ENCODE peak calls at places on chromosomes 16 and 17, in five cellular contexts. Y, Z, O, S and R are unnamed samples. For H3K36me3, the result is how much of the 10 kb centered on the place peaks cover.

GRCh38 chr17:20216154-20216815 is 207.1 kb downstream of the SPECC1 start:
- DNase-seq in S (no peak), O (no peak), Y (no peak), Z (no peak), R (no peak)

GRCh38 chr17:27280527-27280926 is 13.4 kb upstream of the WSB1 start:
- DNase-seq in Y (no peak), O (no peak), S (no peak), Z (no peak), R (no peak)

GRCh38 chr17:8225813-8226535 is 15.6 kb upstream of the AURKB start:
- DNase-seq in O (peak), S (peak), Y (peak), Z (peak), R (no peak)

GRCh38 chr16:12754824-12755543 is 48.7 kb downstream of the CPPED1 start:
- DNase-seq in O (no peak), S (no peak), Z (no peak), Y (no peak), R (no peak)

GRCh38 chr17:45146166-45146565 is 2.1 kb upstream of the HEXIM1 start:
- DNase-seq in O (no peak), Y (no peak), Z (peak), S (no peak), R (no peak)

GRCh38 chr17:2064980-2065785 is 10.3 kb downstream of the HIC1 start:
- DNase-seq in Z (peak), Y (no peak), S (peak), O (no peak), R (no peak)

GRCh38 chr16:54588026-54588425 is 301.4 kb upstream of the IRX3 start:
- DNase-seq in Z (no peak), S (no peak), O (no peak), Y (no peak), R (peak)

GRCh38 chr16:96935-97381 is 18.9 kb downstream of the MPG start:
- DNase-seq in Z (peak), O (peak), S (peak), Y (peak), R (peak)

GRCh38 chr16:66416981-66417700 is 10.0 kb upstream of the BEAN1 start:
- DNase-seq in S (no peak), Z (no peak), Y (no peak), O (no peak), R (no peak)

GRCh38 chr17:31493656-31494155 is 102.2 kb downstream of the RAB11FIP4 start:
- DNase-seq in Z (no peak), Y (no peak), S (no peak), O (no peak), R (no peak)

GRCh38 chr17:49687878-49688491 is 10.1 kb upstream of the SPOP start:
- DNase-seq in Z (no peak), O (no peak), S (no peak), Y (no peak), R (no peak)

GRCh38 chr16:67397451-67397801 is 4.1 kb upstream of the TPPP3 start:
- DNase-seq in S (no peak), O (no peak), Z (no peak), Y (no peak), R (no peak)

GRCh38 chr17:48732688-48733629 is 4.4 kb upstream of the HOXB13 start:
- DNase-seq in Z (no peak), O (no peak), S (no peak), Y (no peak), R (no peak)

GRCh38 chr17:18356624-18357023 is 6.7 kb downstream of the SHMT1 start:
- DNase-seq in Z (peak), Y (no peak), S (peak), O (no peak), R (no peak)

GRCh38 chr16:15874745-15875314 is 13.6 kb downstream of the CEP20 start:
- DNase-seq in S (peak), O (peak), Y (peak), Z (peak), R (no peak)

GRCh38 chr17:78933025-78933958 is 8.1 kb upstream of the TIMP2 start:
- DNase-seq in Y (peak), Z (peak), S (peak), O (peak), R (no peak)

GRCh38 chr17:63694229-63694973 is 5.5 kb downstream of the LIMD2 start:
- DNase-seq in S (no peak), Y (no peak), O (no peak), Z (no peak), R (no peak)

GRCh38 chr16:71214771-71215381 is 15.6 kb downstream of the HYDIN start:
- DNase-seq in S (no peak), Y (no peak), O (no peak), Z (no peak), R (no peak)

GRCh38 chr16:86299882-86300490 is 210.3 kb upstream of the FOXF1 start:
- DNase-seq in Z (no peak), S (no peak), O (no peak), Y (no peak), R (no peak)

GRCh38 chr16:84461504-84462295 is 42.8 kb downstream of the MEAK7 start:
- DNase-seq in O (no peak), S (no peak), Z (no peak), Y (no peak), R (no peak)

GRCh38 chr16:88569614-88569984 is 604 bp upstream of the ZC3H18 start:
- DNase-seq in O (no peak), Y (no peak), S (no peak), Z (no peak), R (no peak)

GRCh38 chr17:58331815-58332719 is 3.5 kb upstream of the TSPOAP1 start:
- DNase-seq in O (peak), Z (peak), Y (peak), S (no peak), R (no peak)

GRCh38 chr17:82830249-82830661 is 9.6 kb downstream of the ZNF750 start:
- DNase-seq in S (peak), O (no peak), Z (no peak), Y (no peak), R (no peak)

GRCh38 chr17:3385869-3386816 is at the start of gene OR3A2:
- DNase-seq in S (no peak), O (no peak), Z (no peak), Y (no peak), R (no peak)

GRCh38 chr16:1297413-1297773 is 12.0 kb upstream of the UBE2I start:
- DNase-seq in O (no peak), S (no peak), Y (no peak), Z (no peak), R (no peak)

GRCh38 chr17:47731396-47731795 is 1.6 kb upstream of the TBX21 start:
- DNase-seq in S (no peak), O (no peak), Z (no peak), Y (no peak), R (no peak)

GRCh38 chr17:10612957-10613744 is 44.0 kb downstream of the MYH3 start:
- DNase-seq in Z (no peak), Y (no peak), S (no peak), O (no peak), R (no peak)

GRCh38 chr17:10857976-10858375 is 20.1 kb upstream of the PIRT start:
- DNase-seq in O (no peak), Z (no peak), S (no peak), Y (no peak), R (no peak)

GRCh38 chr17:67725232-67726206 is 7.8 kb downstream of the NOL11 start:
- DNase-seq in O (no peak), Y (no peak), S (no peak), Z (no peak), R (no peak)
- H3K36me3 ChIP-seq in O (half or more), Y (half or more), S (under half), Z (half or more), R (half or more)

DNA sequence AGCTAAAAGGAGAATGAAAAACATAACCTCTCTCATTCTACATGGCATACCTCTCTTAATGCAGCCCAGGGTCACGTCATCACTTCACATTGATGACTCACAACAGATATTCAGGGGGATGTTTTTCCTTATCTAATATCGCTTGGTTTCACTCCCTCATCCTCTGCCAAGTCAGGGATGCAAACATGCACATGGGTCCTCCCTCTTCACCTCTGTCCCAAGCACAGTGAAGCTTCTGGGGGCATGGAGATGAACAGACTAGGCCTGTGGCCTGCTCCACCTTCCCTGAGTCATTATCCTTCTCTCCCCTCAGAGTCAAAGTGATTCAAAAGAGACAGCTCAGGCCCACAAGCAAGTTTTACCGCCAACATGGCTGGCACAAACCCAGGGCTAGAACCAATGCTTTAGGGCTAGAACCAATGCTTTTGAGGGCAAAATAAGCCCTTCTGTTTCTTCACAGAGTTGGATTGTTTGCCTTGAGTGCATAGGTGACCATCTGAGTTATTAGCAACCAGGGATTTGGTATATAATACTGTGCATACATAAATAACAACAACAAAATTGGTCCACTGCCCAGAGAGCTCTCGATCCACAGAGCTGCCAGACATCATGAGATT is 2.2 kb upstream of the MT2A start:
- DNase-seq in Y (no peak), S (peak), O (peak), Z (peak), R (no peak)
- TF ChIP-seq POLR2A in Y (no peak), S (no peak), O (no peak), Z (no peak), R (no peak)

GRCh38 chr17:57277923-57278604 is 21.7 kb downstream of the MSI2 start:
- DNase-seq in Y (no peak), Z (no peak), O (no peak), S (no peak), R (no peak)

GRCh38 chr17:57274162-57274561 is 17.8 kb downstream of the MSI2 start:
- DNase-seq in Y (no peak), Z (no peak), S (no peak), O (no peak), R (no peak)

GRCh38 chr17:57278740-57279387 is 22.5 kb downstream of the MSI2 start:
- DNase-seq in S (no peak), Y (no peak), Z (no peak), O (no peak), R (no peak)

GRCh38 chr17:57275365-57275764 is 19.0 kb downstream of the MSI2 start:
- DNase-seq in Z (peak), S (no peak), Y (no peak), O (no peak), R (no peak)

GRCh38 chr17:57276621-57277020 is 20.3 kb downstream of the MSI2 start:
- DNase-seq in S (no peak), Z (peak), O (no peak), Y (no peak), R (no peak)
- H3K27ac ChIP-seq in S (no peak), Z (peak), O (no peak), Y (no peak), R (no peak)

GRCh38 chr17:6998855-6999508 is 3.1 kb downstream of the ALOX12 start:
- DNase-seq in S (no peak), O (no peak), Y (no peak), Z (no peak), R (no peak)
- H3K36me3 ChIP-seq in S (under half), O (half or more), Y (half or more), Z (under half), R (under half)